ENCODE peak calls at places on chromosomes 5 and 9, in eight cellular contexts. D, B, E, K, U, W, Q and R are unnamed samples.

GRCh38 chr5:172659909-172660628 is 19.0 kb downstream of the NEURL1B start:
- DNase-seq in D (peak; percentile 72), B (no peak), E (peak; percentile 47), K (no peak), U (peak; percentile 95), W (no peak), Q (peak; percentile 80), R (peak; percentile 77)

GRCh38 chr5:35971186-35971877 is 19.9 kb downstream of the UGT3A1 start:
- DNase-seq in D (no peak), B (no peak), E (no peak), K (no peak), U (no peak), W (peak; percentile 4), Q (no peak), R (no peak)

GRCh38 chr5:144189800-144190429 is 19.2 kb downstream of the KCTD16 start:
- DNase-seq in D (no peak), B (peak; percentile 85), E (no peak), K (no peak), U (no peak), W (peak; percentile 57), Q (peak; percentile 88), R (peak; percentile 84)

GRCh38 chr5:165574140-165574539 is 2068.7 kb downstream of the MAT2B start:
- DNase-seq in D (no peak), B (no peak), E (no peak), K (no peak), U (no peak), W (no peak), Q (no peak), R (no peak)

GRCh38 chr5:170293273-170293672 is 4.3 kb downstream of the LCP2 start:
- DNase-seq in D (no peak), B (peak; percentile 89), E (peak; percentile 29), K (no peak), U (no peak), W (no peak), Q (no peak), R (peak; percentile 91)

GRCh38 chr5:88839238-88839637 is 43.7 kb downstream of the MEF2C start:
- DNase-seq in D (no peak), B (no peak), E (no peak), K (no peak), U (no peak), W (no peak), Q (no peak), R (no peak)

GRCh38 chr9:128735373-128735772 is 11.4 kb upstream of the ZDHHC12 start:
- DNase-seq in D (no peak), B (no peak), E (no peak), K (no peak), U (no peak), W (no peak), Q (no peak), R (no peak)

GRCh38 chr5:149851211-149851610 is 93.4 kb downstream of the PDE6A start:
- DNase-seq in D (no peak), B (no peak), E (no peak), K (no peak), U (no peak), W (no peak), Q (peak; percentile 16), R (no peak)

GRCh38 chr9:95642189-95642588 is 125.4 kb upstream of the PTCH1 start:
- DNase-seq in D (no peak), B (no peak), E (no peak), K (no peak), U (no peak), W (no peak), Q (no peak), R (no peak)

GRCh38 chr5:1101991-1102713 is 9.7 kb downstream of the SLC12A7 start:
- DNase-seq in D (no peak), B (peak; percentile 40), E (no peak), K (no peak), U (no peak), W (no peak), Q (no peak), R (no peak)
- TF ChIP-seq CTCF in D (no peak), B (no peak), E (no peak), K (no peak), U (no peak), W (no peak), Q (no peak), R (no peak)

GRCh38 chr9:123320814-123321213 is 35.2 kb upstream of the CRB2 start:
- DNase-seq in D (no peak), B (peak; percentile 1), E (no peak), K (no peak), U (no peak), W (no peak), Q (no peak), R (no peak)
- TF ChIP-seq CTCF in D (no peak), B (no peak), E (no peak), K (peak; percentile 22), U (no peak), W (no peak), Q (no peak), R (no peak)

DNA sequence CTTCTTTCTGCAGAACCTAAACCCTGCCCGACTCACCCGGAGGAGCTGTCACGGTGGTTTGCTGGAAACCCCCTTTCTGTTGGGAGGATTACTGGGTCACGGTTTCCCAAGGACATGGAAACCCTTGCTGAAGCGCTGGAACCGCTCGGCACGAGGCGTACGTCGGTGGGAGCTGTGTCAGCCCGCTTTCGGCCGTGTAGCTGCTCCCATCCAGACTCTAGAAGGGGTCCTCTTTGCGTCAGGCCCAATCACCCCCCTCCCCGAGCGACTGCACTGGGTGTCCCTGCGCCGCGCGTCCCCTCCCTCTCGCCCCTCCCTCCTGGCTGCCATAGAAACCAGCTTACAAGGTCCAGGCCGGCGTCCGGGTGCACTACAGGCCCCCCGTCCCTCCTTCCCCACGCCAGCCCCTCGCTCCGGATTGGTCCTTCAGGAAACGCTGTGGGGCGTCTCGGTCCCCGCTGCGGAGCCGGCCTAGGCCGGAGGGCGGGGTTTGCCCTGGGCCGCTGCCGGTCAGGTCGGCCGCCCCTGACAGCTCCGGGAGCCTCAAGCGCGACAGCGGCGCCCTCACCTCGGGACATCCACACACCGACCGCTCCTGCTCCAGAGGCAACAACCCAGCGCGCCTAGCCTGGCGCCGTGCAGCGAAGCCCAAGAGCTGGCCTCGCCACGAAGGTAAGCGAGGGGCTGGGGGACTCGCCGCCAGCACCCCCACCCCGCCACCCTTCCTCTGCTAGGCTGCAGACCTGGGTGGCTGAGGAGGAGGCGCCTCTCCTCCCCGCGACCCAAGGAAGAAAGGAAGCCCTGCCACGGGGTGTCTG is at the start of gene NIM1K:
- DNase-seq in D (no peak), B (peak; percentile 53), E (peak; percentile 19), K (peak; percentile 10), U (peak; percentile 64), W (peak; percentile 30), Q (no peak), R (peak; percentile 53)
- TF ChIP-seq CTCF in D (no peak), B (no peak), E (no peak), K (no peak), U (no peak), W (no peak), Q (no peak), R (no peak)

GRCh38 chr5:64229163-64229774 is 63.6 kb downstream of the RNF180 start:
- DNase-seq in D (no peak), B (no peak), E (no peak), K (no peak), U (no peak), W (peak; percentile 76), Q (peak; percentile 45), R (no peak)
- TF ChIP-seq CTCF in D (peak; percentile 67), B (peak; percentile 77), E (no peak), K (no peak), U (peak; percentile 51), W (peak; percentile 88), Q (peak; percentile 55), R (peak; percentile 59)

DNA sequence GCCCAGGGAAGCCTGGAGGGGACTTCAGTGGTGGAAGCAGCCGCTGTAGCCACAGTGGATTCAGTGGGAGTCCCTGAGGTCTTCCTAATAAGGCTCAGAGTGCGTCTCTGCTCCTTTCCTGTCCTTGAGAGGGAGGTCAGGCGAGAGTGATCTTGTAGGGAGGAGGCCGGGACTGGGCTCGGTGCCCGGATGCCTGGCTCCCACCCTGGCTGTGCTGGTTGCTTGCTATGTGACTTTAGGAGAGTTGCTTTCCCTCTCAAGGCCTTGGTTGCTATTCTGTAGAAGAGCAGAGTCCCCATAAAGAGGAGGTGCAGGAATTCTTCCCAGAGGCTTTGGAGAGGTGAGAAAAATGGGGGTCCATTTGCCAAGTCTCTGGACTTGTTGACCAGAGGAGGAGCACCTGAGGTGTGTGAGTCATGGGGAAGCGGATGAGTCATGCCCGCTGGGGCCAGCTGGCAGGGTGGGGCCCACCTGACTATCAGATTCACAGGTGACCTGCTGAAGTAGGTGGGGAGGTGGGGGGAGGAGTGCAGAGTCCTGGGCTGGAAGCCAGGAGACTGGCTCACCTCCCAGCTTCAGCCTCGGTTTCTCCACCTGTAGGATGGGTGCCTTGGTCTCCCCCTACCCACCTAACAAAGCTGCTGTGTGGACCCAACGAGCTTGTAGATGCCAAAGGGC is 13.8 kb downstream of the GSN start:
- DNase-seq in D (no peak), B (peak; percentile 37), E (peak; percentile 52), K (no peak), U (peak; percentile 89), W (peak; percentile 93), Q (peak; percentile 98), R (no peak)
- TF ChIP-seq CTCF in D (peak; percentile 3), B (no peak), E (no peak), K (no peak), U (no peak), W (no peak), Q (peak; percentile 18), R (no peak)

GRCh38 chr5:127562252-127562651 is 44.8 kb downstream of the PRRC1 start:
- DNase-seq in D (no peak), B (no peak), E (no peak), K (no peak), U (no peak), W (peak; percentile 19), Q (no peak), R (no peak)
- TF ChIP-seq CTCF in D (peak; percentile 10), B (no peak), E (peak; percentile 12), K (peak; percentile 9), U (no peak), W (peak; percentile 46), Q (peak; percentile 7), R (peak; percentile 29)

GRCh38 chr9:127223810-127224177 is 40.8 kb upstream of the GARNL3 start:
- DNase-seq in D (no peak), B (peak; percentile 29), E (no peak), K (no peak), U (no peak), W (no peak), Q (no peak), R (no peak)
- TF ChIP-seq CTCF in D (no peak), B (no peak), E (no peak), K (peak; percentile 53), U (no peak), W (peak; percentile 26), Q (no peak), R (no peak)